ENCODE peak calls at places on chromosomes 11 and 22, in five cellular contexts. One of them, this sample, is unnamed.

GRCh38 chr11:105641433-105641832 is 31.6 kb downstream of the GRIA4 start:
- DNase-seq in ovary: no peak
- DNase-seq in Peyer's patch: no peak
- DNase-seq in IMR-90: peak
- DNase-seq in HCT116: no peak
- DNase-seq in this sample: no peak

GRCh38 chr11:117930668-117931330 is 1.6 kb upstream of the TMPRSS13 start:
- DNase-seq in ovary: no peak
- DNase-seq in IMR-90: no peak
- DNase-seq in HCT116: no peak
- DNase-seq in Peyer's patch: no peak
- DNase-seq in this sample: no peak

GRCh38 chr11:119692547-119692834 is 36.5 kb downstream of the NECTIN1 start:
- DNase-seq in Peyer's patch: no peak
- DNase-seq in ovary: no peak
- DNase-seq in IMR-90: no peak
- DNase-seq in HCT116: no peak
- DNase-seq in this sample: no peak

GRCh38 chr11:74444173-74444832 is 23.0 kb downstream of the KCNE3 start:
- DNase-seq in IMR-90: no peak
- DNase-seq in HCT116: no peak
- DNase-seq in Peyer's patch: no peak
- DNase-seq in ovary: no peak
- DNase-seq in this sample: no peak

GRCh38 chr11:84857746-84858145 is 769.4 kb downstream of the DLG2 start:
- DNase-seq in IMR-90: peak
- DNase-seq in ovary: no peak
- DNase-seq in HCT116: no peak
- DNase-seq in Peyer's patch: no peak
- DNase-seq in this sample: no peak

GRCh38 chr11:134207538-134208239 is 16.1 kb downstream of the NCAPD3 start:
- DNase-seq in IMR-90: no peak
- DNase-seq in Peyer's patch: peak
- DNase-seq in HCT116: no peak
- DNase-seq in ovary: peak
- DNase-seq in this sample: peak

GRCh38 chr11:93921695-93922468 is 71.5 kb upstream of the VSTM5 start:
- DNase-seq in HCT116: peak
- DNase-seq in IMR-90: peak
- DNase-seq in ovary: no peak
- DNase-seq in Peyer's patch: peak
- DNase-seq in this sample: peak

GRCh38 chr11:3964056-3964455 is 108.6 kb downstream of the STIM1 start:
- DNase-seq in HCT116: no peak
- DNase-seq in IMR-90: no peak
- DNase-seq in Peyer's patch: no peak
- DNase-seq in ovary: no peak
- DNase-seq in this sample: no peak

GRCh38 chr22:27317156-27317555 is 484.4 kb downstream of the MN1 start:
- DNase-seq in HCT116: no peak
- DNase-seq in Peyer's patch: no peak
- DNase-seq in IMR-90: no peak
- DNase-seq in ovary: no peak
- DNase-seq in this sample: no peak

GRCh38 chr22:39960791-39961746 is 872 bp downstream of the TMA7B start:
- DNase-seq in IMR-90: peak
- DNase-seq in ovary: no peak
- DNase-seq in HCT116: no peak
- DNase-seq in Peyer's patch: peak
- DNase-seq in this sample: peak

GRCh38 chr11:131681875-131682274 is 311.5 kb downstream of the NTM start:
- DNase-seq in ovary: no peak
- DNase-seq in Peyer's patch: no peak
- DNase-seq in HCT116: no peak
- DNase-seq in IMR-90: no peak
- DNase-seq in this sample: no peak

GRCh38 chr11:7436657-7437056 is 48.6 kb upstream of the OLFML1 start:
- DNase-seq in ovary: no peak
- DNase-seq in IMR-90: no peak
- DNase-seq in HCT116: no peak
- DNase-seq in Peyer's patch: peak
- DNase-seq in this sample: no peak

GRCh38 chr11:117563556-117563955 is 233.5 kb downstream of the DSCAML1 start:
- DNase-seq in Peyer's patch: no peak
- DNase-seq in ovary: no peak
- DNase-seq in HCT116: no peak
- DNase-seq in IMR-90: no peak
- DNase-seq in this sample: no peak

GRCh38 chr11:66877585-66877984 is 20.7 kb downstream of the LRFN4 start:
- DNase-seq in Peyer's patch: no peak
- DNase-seq in IMR-90: peak
- DNase-seq in HCT116: no peak
- DNase-seq in ovary: no peak
- DNase-seq in this sample: no peak

GRCh38 chr22:28141614-28142013 is 222.6 kb upstream of the PITPNB start:
- DNase-seq in ovary: no peak
- DNase-seq in HCT116: no peak
- DNase-seq in Peyer's patch: no peak
- DNase-seq in IMR-90: peak
- DNase-seq in this sample: no peak

GRCh38 chr11:133064152-133064877 is 468.0 kb downstream of the OPCML start:
- DNase-seq in HCT116: no peak
- DNase-seq in Peyer's patch: peak
- DNase-seq in IMR-90: peak
- DNase-seq in ovary: peak
- DNase-seq in this sample: no peak

GRCh38 chr11:130710442-130711101 is 205.7 kb downstream of the SNX19 start:
- DNase-seq in ovary: no peak
- DNase-seq in HCT116: no peak
- DNase-seq in IMR-90: peak
- DNase-seq in Peyer's patch: no peak
- DNase-seq in this sample: no peak

DNA sequence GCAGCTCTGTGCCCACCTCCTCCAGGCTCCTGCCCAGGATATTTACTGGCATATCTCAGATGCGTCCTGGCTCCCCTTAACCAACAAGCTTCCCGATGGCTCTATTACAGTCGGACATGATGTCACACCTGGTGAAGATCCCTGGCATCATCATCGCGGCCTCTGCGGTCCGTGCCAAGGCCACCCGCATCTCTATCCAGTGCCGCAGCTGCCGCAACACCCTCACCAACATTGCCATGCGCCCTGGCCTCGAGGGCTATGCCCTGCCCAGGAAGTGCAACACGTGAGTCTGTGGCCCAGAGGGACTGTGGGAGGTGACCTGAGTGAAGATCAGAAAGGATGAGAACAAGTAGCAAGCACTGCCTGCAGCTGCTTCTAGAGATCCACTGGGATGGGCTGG is 6.5 kb downstream of the MCM5 start:
- DNase-seq in ovary: no peak
- DNase-seq in HCT116: no peak
- DNase-seq in IMR-90: no peak
- DNase-seq in Peyer's patch: no peak
- DNase-seq in this sample: no peak
- TF ChIP-seq POLR2A in ovary: no peak
- TF ChIP-seq POLR2A in HCT116: no peak
- TF ChIP-seq POLR2A in IMR-90: no peak
- TF ChIP-seq POLR2A in Peyer's patch: no peak
- TF ChIP-seq POLR2A in this sample: no peak

GRCh38 chr11:95152878-95153856 is 63.5 kb downstream of the ENDOD1 start:
- DNase-seq in IMR-90: no peak
- DNase-seq in ovary: no peak
- DNase-seq in HCT116: no peak
- DNase-seq in Peyer's patch: no peak
- DNase-seq in this sample: peak

GRCh38 chr11:95149659-95150294 is 60.1 kb downstream of the ENDOD1 start:
- DNase-seq in HCT116: peak
- DNase-seq in IMR-90: no peak
- DNase-seq in Peyer's patch: peak
- DNase-seq in ovary: peak
- DNase-seq in this sample: peak

GRCh38 chr11:95148938-95149337 is 59.3 kb downstream of the ENDOD1 start:
- DNase-seq in HCT116: no peak
- DNase-seq in IMR-90: no peak
- DNase-seq in Peyer's patch: no peak
- DNase-seq in ovary: no peak
- DNase-seq in this sample: peak

GRCh38 chr11:95148421-95148820 is 58.8 kb downstream of the ENDOD1 start:
- DNase-seq in Peyer's patch: no peak
- DNase-seq in HCT116: no peak
- DNase-seq in IMR-90: no peak
- DNase-seq in ovary: no peak
- DNase-seq in this sample: peak

GRCh38 chr11:95150977-95151684 is 61.5 kb downstream of the ENDOD1 start:
- DNase-seq in ovary: peak
- DNase-seq in IMR-90: peak
- DNase-seq in Peyer's patch: peak
- DNase-seq in HCT116: peak
- DNase-seq in this sample: peak
- TF ChIP-seq POLR2A in ovary: peak
- TF ChIP-seq POLR2A in IMR-90: no peak
- TF ChIP-seq POLR2A in Peyer's patch: peak
- TF ChIP-seq POLR2A in HCT116: peak
- TF ChIP-seq POLR2A in this sample: peak

GRCh38 chr11:27507561-27508322 is 1.2 kb upstream of the LIN7C start:
- DNase-seq in IMR-90: no peak
- DNase-seq in ovary: no peak
- DNase-seq in HCT116: no peak
- DNase-seq in Peyer's patch: no peak
- DNase-seq in this sample: no peak
- TF ChIP-seq POLR2A in IMR-90: no peak
- TF ChIP-seq POLR2A in ovary: no peak
- TF ChIP-seq POLR2A in HCT116: no peak
- TF ChIP-seq POLR2A in Peyer's patch: no peak
- TF ChIP-seq POLR2A in this sample: no peak

GRCh38 chr11:75554258-75555022 is 7.6 kb upstream of the SERPINH1 start:
- DNase-seq in Peyer's patch: peak
- DNase-seq in IMR-90: peak
- DNase-seq in ovary: peak
- DNase-seq in HCT116: no peak
- DNase-seq in this sample: peak
- TF ChIP-seq POLR2A in Peyer's patch: no peak
- TF ChIP-seq POLR2A in IMR-90: peak
- TF ChIP-seq POLR2A in ovary: peak
- TF ChIP-seq POLR2A in HCT116: no peak
- TF ChIP-seq POLR2A in this sample: no peak

This sample was measured in erythroblast.